ENCODE peak calls at places on chromosomes 16 and 17, in nine cellular contexts. V, M, J, E, L, S, A, D and B are unnamed samples.

GRCh38 chr16:10728488-10728887 is 15.2 kb upstream of the NUBP1 start:
- DNase-seq in E (no peak), A (no peak), S (no peak), M (no peak), D (no peak), L (no peak), V (no peak), J (no peak), B (no peak)

GRCh38 chr16:27431773-27432599 is 30.0 kb downstream of the IL21R start:
- DNase-seq in V (no peak), A (no peak), S (no peak), M (no peak), E (no peak), D (no peak), J (no peak), L (peak), B (no peak)

GRCh38 chr16:67216612-67217490 is 10.1 kb upstream of the TMEM208 start:
- DNase-seq in D (no peak), M (peak), V (peak), A (no peak), J (no peak), E (no peak), S (no peak), L (no peak), B (no peak)

GRCh38 chr16:24208710-24209109 is 47.4 kb upstream of the CACNG3 start:
- DNase-seq in A (no peak), D (no peak), L (no peak), J (no peak), S (no peak), V (no peak), M (no peak), E (no peak), B (no peak)

GRCh38 chr16:58501242-58502131 is 1.5 kb downstream of the NDRG4 start:
- DNase-seq in D (no peak), S (peak), J (no peak), V (no peak), A (no peak), M (no peak), L (no peak), E (peak), B (no peak)

GRCh38 chr16:2044541-2044940 is 3.1 kb downstream of the NTHL1 start:
- DNase-seq in M (no peak), J (no peak), V (no peak), L (no peak), E (no peak), A (no peak), D (no peak), S (no peak), B (no peak)

GRCh38 chr16:81515281-81515680 is 70.7 kb downstream of the CMIP start:
- DNase-seq in S (peak), A (no peak), V (no peak), M (no peak), L (no peak), J (no peak), D (no peak), E (peak), B (no peak)

GRCh38 chr16:49011807-49012345 is 269.8 kb downstream of the CBLN1 start:
- DNase-seq in S (no peak), D (no peak), A (no peak), J (no peak), M (no peak), L (no peak), V (no peak), E (no peak), B (no peak)

GRCh38 chr17:279776-280175 is 72.8 kb downstream of the RPH3AL start:
- DNase-seq in S (no peak), L (no peak), D (no peak), E (no peak), J (no peak), M (no peak), V (no peak), A (no peak), B (no peak)

GRCh38 chr16:49602201-49603041 is 228.8 kb downstream of the C16orf78 start:
- DNase-seq in J (no peak), M (no peak), A (no peak), D (no peak), L (no peak), E (no peak), V (no peak), S (no peak), B (no peak)

GRCh38 chr17:61253293-61253801 is 146.3 kb upstream of the TBX2 start:
- DNase-seq in V (no peak), A (no peak), L (no peak), M (peak), D (no peak), J (no peak), E (no peak), S (no peak), B (no peak)

GRCh38 chr16:81516478-81517149 is 72.0 kb downstream of the CMIP start:
- DNase-seq in M (no peak), S (no peak), A (no peak), L (no peak), V (no peak), D (no peak), J (no peak), E (no peak), B (no peak)

GRCh38 chr16:31297496-31297895 is 37.7 kb downstream of the ITGAM start:
- DNase-seq in A (no peak), V (no peak), M (no peak), L (no peak), S (no peak), D (no peak), J (no peak), E (no peak), B (no peak)

GRCh38 chr16:87580855-87581261 is 21.4 kb upstream of the JPH3 start:
- DNase-seq in E (no peak), M (no peak), S (peak), L (peak), J (peak), V (no peak), D (no peak), A (no peak), B (no peak)

GRCh38 chr17:45761957-45762565 is 22.1 kb upstream of the CRHR1 start:
- DNase-seq in A (no peak), E (no peak), S (no peak), M (no peak), L (no peak), J (no peak), V (no peak), D (no peak), B (no peak)

GRCh38 chr17:57935833-57936807 is 19.1 kb downstream of the CUEDC1 start:
- DNase-seq in S (peak), L (peak), A (no peak), J (no peak), V (no peak), M (peak), D (peak), E (no peak), B (no peak)

GRCh38 chr17:49968380-49969133 is 433 bp upstream of the DLX4 start:
- DNase-seq in S (peak), J (peak), M (peak), E (no peak), D (peak), V (peak), A (peak), L (peak), B (no peak)

GRCh38 chr17:4635823-4636375 is 5.6 kb downstream of the ALOX15 start:
- DNase-seq in S (peak), J (no peak), V (no peak), A (no peak), L (no peak), M (no peak), E (peak), D (no peak), B (no peak)

GRCh38 chr16:31067342-31067741 is 6.7 kb downstream of the ZNF668 start:
- DNase-seq in S (no peak), V (no peak), M (no peak), E (no peak), J (no peak), L (no peak), D (no peak), A (no peak), B (no peak)

GRCh38 chr17:80345321-80345720 is 69.6 kb upstream of the ENDOV start:
- DNase-seq in A (no peak), S (no peak), L (no peak), D (no peak), J (no peak), M (no peak), V (no peak), E (no peak), B (no peak)

GRCh38 chr17:29949708-29950107 is 8.3 kb downstream of the EFCAB5 start:
- DNase-seq in J (no peak), L (no peak), S (peak), A (no peak), V (no peak), D (no peak), M (no peak), E (no peak), B (no peak)

GRCh38 chr17:76793775-76794174 is 55.9 kb downstream of the MFSD11 start:
- DNase-seq in L (peak), A (no peak), V (peak), S (peak), E (peak), J (no peak), D (peak), M (no peak), B (no peak)

GRCh38 chr17:59154721-59155438 is at the start of gene SKA2:
- DNase-seq in M (peak), A (peak), L (no peak), S (peak), D (peak), E (peak), V (no peak), J (no peak), B (peak)

GRCh38 chr16:53415504-53415903 is 18.8 kb upstream of the RBL2 start:
- DNase-seq in E (peak), M (no peak), J (no peak), L (no peak), A (no peak), D (no peak), V (no peak), S (peak), B (no peak)

GRCh38 chr16:10339777-10340752 is 45.8 kb upstream of the ATF7IP2 start:
- DNase-seq in J (no peak), L (no peak), D (no peak), M (no peak), E (no peak), A (no peak), S (no peak), V (no peak), B (no peak)

GRCh38 chr17:27319536-27320221 is 25.8 kb downstream of the WSB1 start:
- DNase-seq in M (peak), S (peak), E (peak), J (peak), A (no peak), V (peak), L (peak), D (no peak), B (no peak)

GRCh38 chr16:71781741-71782140 is 26.9 kb downstream of the AP1G1 start:
- DNase-seq in E (no peak), J (no peak), D (no peak), S (no peak), L (peak), V (no peak), A (no peak), M (no peak), B (no peak)

GRCh38 chr16:10609410-10609774 is 29.0 kb upstream of the EMP2 start:
- DNase-seq in V (no peak), L (peak), E (no peak), M (no peak), A (no peak), D (peak), J (peak), S (no peak), B (no peak)

GRCh38 chr17:49565948-49566491 is 9.7 kb upstream of the NXPH3 start:
- DNase-seq in J (peak), D (no peak), E (no peak), A (no peak), L (no peak), V (no peak), S (peak), M (peak), B (no peak)

GRCh38 chr16:1102921-1103648 is 7.0 kb upstream of the C1QTNF8 start:
- DNase-seq in A (peak), D (peak), S (peak), M (peak), V (peak), J (no peak), E (no peak), L (no peak), B (no peak)

GRCh38 chr17:79002796-79003593 is 6.6 kb downstream of the CANT1 start:
- DNase-seq in S (no peak), M (no peak), L (no peak), D (no peak), E (no peak), A (no peak), J (no peak), V (no peak), B (no peak)

GRCh38 chr16:51035110-51035498 is 116.0 kb downstream of the SALL1 start:
- DNase-seq in J (no peak), E (no peak), D (no peak), M (peak), V (no peak), S (no peak), L (no peak), A (no peak), B (no peak)

GRCh38 chr17:41520821-41521521 is 2.3 kb upstream of the KRT15 start:
- DNase-seq in J (no peak), A (no peak), E (no peak), D (no peak), M (no peak), S (peak), L (no peak), V (no peak), B (no peak)

GRCh38 chr16:57815987-57816745 is 13.9 kb upstream of the KIFC3 start:
- DNase-seq in S (peak), A (peak), D (peak), J (peak), V (peak), M (peak), L (peak), E (peak), B (no peak)